ENCODE peak calls at places on chromosomes 4 and X, in five cellular contexts. One of them, this sample, is unnamed.

GRCh38 chr4:148874331-148874730 is 432.1 kb upstream of the NR3C2 start:
- DNase-seq in endothelial cell: no peak
- DNase-seq in Calu3: no peak
- DNase-seq in retinal pigment epithelial cell: no peak
- DNase-seq in dorsolateral prefrontal cortex: no peak
- DNase-seq in this sample: no peak

GRCh38 chr4:36322921-36323354 is 41.5 kb downstream of the DTHD1 start:
- DNase-seq in endothelial cell: no peak
- DNase-seq in Calu3: no peak
- DNase-seq in retinal pigment epithelial cell: no peak
- DNase-seq in dorsolateral prefrontal cortex: no peak
- DNase-seq in this sample: no peak

GRCh38 chr4:37463457-37463856 is 218.9 kb downstream of the NWD2 start:
- DNase-seq in endothelial cell: no peak
- DNase-seq in Calu3: peak
- DNase-seq in retinal pigment epithelial cell: no peak
- DNase-seq in dorsolateral prefrontal cortex: no peak
- DNase-seq in this sample: peak

GRCh38 chr4:60948008-60948407 is 252.1 kb upstream of the ADGRL3 start:
- DNase-seq in endothelial cell: no peak
- DNase-seq in Calu3: no peak
- DNase-seq in retinal pigment epithelial cell: no peak
- DNase-seq in dorsolateral prefrontal cortex: no peak
- DNase-seq in this sample: no peak

GRCh38 chr4:77599378-77599777 is 6.2 kb upstream of the CXCL13 start:
- DNase-seq in endothelial cell: peak
- DNase-seq in Calu3: peak
- DNase-seq in retinal pigment epithelial cell: no peak
- DNase-seq in dorsolateral prefrontal cortex: no peak
- DNase-seq in this sample: peak

GRCh38 chr4:41204400-41204978 is 9.9 kb downstream of the APBB2 start:
- DNase-seq in endothelial cell: no peak
- DNase-seq in Calu3: peak
- DNase-seq in retinal pigment epithelial cell: peak
- DNase-seq in dorsolateral prefrontal cortex: no peak
- DNase-seq in this sample: no peak

GRCh38 chr4:150130953-150131352 is 52.7 kb downstream of the DCLK2 start:
- DNase-seq in endothelial cell: no peak
- DNase-seq in Calu3: no peak
- DNase-seq in retinal pigment epithelial cell: no peak
- DNase-seq in dorsolateral prefrontal cortex: no peak
- DNase-seq in this sample: no peak

GRCh38 chrX:18574591-18574990 is 97.3 kb downstream of the RS1 start:
- DNase-seq in endothelial cell: no peak
- DNase-seq in Calu3: peak
- DNase-seq in retinal pigment epithelial cell: peak
- DNase-seq in dorsolateral prefrontal cortex: no peak
- DNase-seq in this sample: no peak

GRCh38 chr4:106273831-106274230 is 42.2 kb downstream of the TBCK start:
- DNase-seq in endothelial cell: no peak
- DNase-seq in Calu3: no peak
- DNase-seq in retinal pigment epithelial cell: peak
- DNase-seq in dorsolateral prefrontal cortex: no peak
- DNase-seq in this sample: no peak

GRCh38 chrX:131262738-131263679 is 26.1 kb downstream of the IGSF1 start:
- DNase-seq in endothelial cell: peak
- DNase-seq in Calu3: peak
- DNase-seq in retinal pigment epithelial cell: no peak
- DNase-seq in dorsolateral prefrontal cortex: no peak
- DNase-seq in this sample: no peak

GRCh38 chr4:182504440-182504839 is 261.2 kb downstream of the TENM3 start:
- DNase-seq in endothelial cell: no peak
- DNase-seq in Calu3: no peak
- DNase-seq in retinal pigment epithelial cell: no peak
- DNase-seq in dorsolateral prefrontal cortex: no peak
- DNase-seq in this sample: no peak

GRCh38 chrX:136115909-136116297 is 31.4 kb upstream of the FHL1 start:
- DNase-seq in endothelial cell: no peak
- DNase-seq in Calu3: no peak
- DNase-seq in retinal pigment epithelial cell: no peak
- DNase-seq in dorsolateral prefrontal cortex: no peak
- DNase-seq in this sample: no peak

GRCh38 chr4:77802406-77802805 is 16.8 kb downstream of the CNOT6L start:
- DNase-seq in endothelial cell: no peak
- DNase-seq in Calu3: no peak
- DNase-seq in retinal pigment epithelial cell: no peak
- DNase-seq in dorsolateral prefrontal cortex: no peak
- DNase-seq in this sample: no peak

This sample was measured in colonic mucosa.